ENCODE peak calls at places on chromosome 15, in four cellular contexts. S, N, B and Y are unnamed samples.

GRCh38 chr15:95044780-95045417 is 813.5 kb downstream of the MCTP2 start:
- DNase-seq in S (no peak), N (no peak), B (no peak), Y (no peak)

GRCh38 chr15:80118956-80119355 is 33.8 kb upstream of the FAH start:
- DNase-seq in S (no peak), N (no peak), B (no peak), Y (no peak)

GRCh38 chr15:34693053-34693744 is 61.6 kb downstream of the GJD2 start:
- DNase-seq in S (no peak), N (peak), B (no peak), Y (no peak)

GRCh38 chr15:68666120-68666811 is 87.5 kb downstream of the CORO2B start:
- DNase-seq in S (no peak), N (peak), B (peak), Y (no peak)

GRCh38 chr15:49415638-49416037 is 7.4 kb upstream of the FGF7 start:
- DNase-seq in S (no peak), N (peak), B (no peak), Y (no peak)

GRCh38 chr15:34588046-34588674 is 4.7 kb upstream of the GOLGA8B start:
- DNase-seq in S (peak), N (peak), B (peak), Y (peak)

GRCh38 chr15:44215594-44215993 is 20.5 kb upstream of the FRMD5 start:
- DNase-seq in S (no peak), N (peak), B (no peak), Y (no peak)

GRCh38 chr15:80093854-80094418 is 34.5 kb downstream of the ZFAND6 start:
- DNase-seq in S (peak), N (peak), B (peak), Y (no peak)

GRCh38 chr15:88376574-88377174 is 90.5 kb downstream of the MRPL46 start:
- DNase-seq in S (no peak), N (no peak), B (no peak), Y (no peak)

GRCh38 chr15:67415186-67415585 is 105.7 kb upstream of the C15orf61 start:
- DNase-seq in S (peak), N (no peak), B (no peak), Y (no peak)

GRCh38 chr15:85439996-85440395 is 59.6 kb downstream of the AKAP13 start:
- DNase-seq in S (no peak), N (no peak), B (no peak), Y (no peak)

GRCh38 chr15:93018574-93018973 is 70.4 kb downstream of the RGMA start:
- DNase-seq in S (no peak), N (no peak), B (no peak), Y (no peak)

GRCh38 chr15:60660290-60661051 is 181.5 kb upstream of the ICE2 start:
- DNase-seq in S (no peak), N (peak), B (no peak), Y (no peak)

GRCh38 chr15:57172925-57173324 is 203.4 kb upstream of the CGNL1 start:
- DNase-seq in S (no peak), N (peak), B (no peak), Y (no peak)

GRCh38 chr15:77650285-77650684 is 17.6 kb upstream of the LINGO1 start:
- DNase-seq in S (peak), N (peak), B (peak), Y (no peak)

GRCh38 chr15:62846805-62847481 is 195.6 kb upstream of the TPM1 start:
- DNase-seq in S (no peak), N (no peak), B (no peak), Y (no peak)

GRCh38 chr15:60673156-60673555 is 194.2 kb upstream of the ICE2 start:
- DNase-seq in S (no peak), N (no peak), B (no peak), Y (no peak)

GRCh38 chr15:76206325-76206976 is 104.8 kb downstream of the ETFA start:
- DNase-seq in S (no peak), N (peak), B (peak), Y (no peak)

GRCh38 chr15:101439920-101440319 is 49.6 kb downstream of the PCSK6 start:
- DNase-seq in S (no peak), N (no peak), B (no peak), Y (no peak)

GRCh38 chr15:67818464-67818863 is 6.8 kb upstream of the SKOR1 start:
- DNase-seq in S (no peak), N (no peak), B (no peak), Y (no peak)

GRCh38 chr15:58766290-58766689 is 4.8 kb upstream of the MINDY2 start:
- DNase-seq in S (no peak), N (no peak), B (no peak), Y (no peak)

GRCh38 chr15:101381671-101382212 is 86.7 kb upstream of the SNRPA1 start:
- DNase-seq in S (no peak), N (no peak), B (no peak), Y (no peak)

GRCh38 chr15:28985691-28986090 is 99.9 kb downstream of the APBA2 start:
- DNase-seq in S (no peak), N (no peak), B (no peak), Y (no peak)

GRCh38 chr15:101652783-101653430 is 726 bp upstream of the TM2D3 start:
- DNase-seq in S (no peak), N (no peak), B (no peak), Y (peak)

GRCh38 chr15:74958320-74958907 is 1.8 kb upstream of the RPP25 start:
- DNase-seq in S (peak), N (no peak), B (peak), Y (peak)

GRCh38 chr15:28936481-28936881 is 50.7 kb downstream of the APBA2 start:
- DNase-seq in S (no peak), N (no peak), B (no peak), Y (no peak)

GRCh38 chr15:95558131-95558530 is 772.4 kb upstream of the NR2F2 start:
- DNase-seq in S (no peak), N (peak), B (no peak), Y (no peak)

GRCh38 chr15:89740137-89740536 is 10.9 kb downstream of the MESP1 start:
- DNase-seq in S (peak), N (peak), B (peak), Y (peak)

GRCh38 chr15:74631408-74631807 is 15.8 kb downstream of the CLK3 start:
- DNase-seq in S (no peak), N (no peak), B (no peak), Y (no peak)

GRCh38 chr15:48935236-48935635 is 28.5 kb downstream of the SHC4 start:
- DNase-seq in S (no peak), N (no peak), B (no peak), Y (no peak)

GRCh38 chr15:96146711-96147110 is 183.8 kb upstream of the NR2F2 start:
- DNase-seq in S (no peak), N (no peak), B (no peak), Y (no peak)

GRCh38 chr15:82597815-82598214 is 49.3 kb downstream of the CPEB1 start:
- DNase-seq in S (no peak), N (no peak), B (no peak), Y (no peak)

GRCh38 chr15:92981333-92981732 is 81.2 kb downstream of the CHD2 start:
- DNase-seq in S (no peak), N (peak), B (no peak), Y (no peak)

GRCh38 chr15:32889189-32889588 is 171.4 kb downstream of the GREM1 start:
- DNase-seq in S (no peak), N (no peak), B (no peak), Y (no peak)

GRCh38 chr15:88401972-88402656 is 65.1 kb downstream of the MRPL46 start:
- DNase-seq in S (no peak), N (no peak), B (peak), Y (no peak)

GRCh38 chr15:28936081-28936480 is 50.3 kb downstream of the APBA2 start:
- DNase-seq in S (no peak), N (no peak), B (no peak), Y (no peak)

GRCh38 chr15:46312133-46312740 is 677.4 kb downstream of the SQOR start:
- DNase-seq in S (peak), N (peak), B (peak), Y (peak)

GRCh38 chr15:91529534-91529933 is 324.0 kb upstream of the SLCO3A1 start:
- DNase-seq in S (no peak), N (no peak), B (no peak), Y (no peak)

DNA sequence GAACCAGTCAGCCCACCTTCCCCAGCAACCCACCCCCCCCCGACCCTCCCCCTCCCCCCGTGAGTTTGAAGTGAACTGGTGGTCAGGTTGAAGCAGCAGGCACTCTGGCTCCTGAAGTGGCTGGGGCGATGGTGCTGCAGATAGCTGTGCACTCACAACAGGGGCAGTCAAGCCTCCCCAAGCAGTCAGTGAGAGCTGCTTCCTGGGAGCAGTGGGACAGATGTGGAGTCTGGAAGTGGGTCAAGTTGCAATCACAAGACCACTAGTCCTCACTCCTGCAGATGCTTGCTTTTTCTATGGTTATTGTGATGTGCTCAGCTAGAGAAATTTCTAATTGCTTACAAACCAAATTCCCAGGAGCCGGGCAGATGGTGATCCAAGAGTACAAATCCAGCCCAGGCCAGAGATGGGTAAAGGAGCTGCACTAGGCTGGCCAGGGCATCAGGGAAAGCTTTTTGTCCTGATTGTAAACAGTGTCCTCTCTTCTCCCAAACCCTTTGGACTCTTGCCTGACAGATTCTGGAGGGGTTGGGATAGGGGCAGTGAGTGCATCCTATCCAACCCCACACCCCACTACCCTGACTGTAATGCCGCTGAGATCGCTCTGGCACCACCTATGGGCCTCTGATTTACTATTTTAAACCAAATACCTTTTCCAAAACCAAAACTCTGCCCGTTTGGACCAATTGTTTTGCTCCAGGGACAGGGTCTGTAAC is 9.8 kb upstream of the CLPX start:
- DNase-seq in S (no peak), N (no peak), B (peak), Y (no peak)
- TF ChIP-seq CTCF in S (no peak), N (no peak), B (no peak), Y (no peak)

DNA sequence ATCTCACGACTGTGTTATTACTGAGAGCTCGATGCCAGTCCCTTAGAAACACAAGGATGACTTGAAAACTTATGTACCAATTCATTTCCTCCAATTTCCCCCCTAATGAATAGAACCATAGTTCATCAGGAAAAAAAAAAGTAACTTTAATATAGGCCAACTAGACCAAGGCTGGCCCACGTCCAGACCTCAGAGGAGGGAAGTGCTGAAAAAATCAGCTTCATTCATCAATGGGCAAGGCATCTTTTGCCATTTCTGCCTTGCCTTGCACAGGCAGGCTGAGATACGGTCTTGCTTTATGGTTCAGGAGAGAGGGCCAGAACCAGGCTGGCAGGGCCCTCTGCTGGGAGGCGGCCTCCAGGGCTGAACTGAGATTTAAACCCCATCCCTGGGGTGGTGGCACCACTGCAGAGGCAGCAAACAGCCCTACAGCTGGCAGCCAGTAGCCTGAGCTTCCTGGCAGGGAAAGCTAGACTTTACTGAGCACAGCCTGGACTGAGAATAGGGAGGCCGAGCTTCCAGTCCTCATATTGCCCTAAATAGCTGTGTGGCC is 104.1 kb upstream of the TNFAIP8L3 start:
- DNase-seq in S (no peak), N (no peak), B (no peak), Y (no peak)
- TF ChIP-seq CTCF in S (no peak), N (no peak), B (no peak), Y (no peak)

GRCh38 chr15:40441736-40442531 is 1.2 kb downstream of the BAHD1 start:
- DNase-seq in S (peak), N (peak), B (peak), Y (no peak)

GRCh38 chr15:40441012-40441735 is 421 bp downstream of the BAHD1 start:
- DNase-seq in S (peak), N (peak), B (peak), Y (no peak)

GRCh38 chr15:40439461-40440299 is 1.1 kb upstream of the BAHD1 start:
- DNase-seq in S (peak), N (peak), B (peak), Y (peak)

GRCh38 chr15:40438712-40439111 is 2.0 kb upstream of the BAHD1 start:
- DNase-seq in S (no peak), N (no peak), B (peak), Y (no peak)

DNA sequence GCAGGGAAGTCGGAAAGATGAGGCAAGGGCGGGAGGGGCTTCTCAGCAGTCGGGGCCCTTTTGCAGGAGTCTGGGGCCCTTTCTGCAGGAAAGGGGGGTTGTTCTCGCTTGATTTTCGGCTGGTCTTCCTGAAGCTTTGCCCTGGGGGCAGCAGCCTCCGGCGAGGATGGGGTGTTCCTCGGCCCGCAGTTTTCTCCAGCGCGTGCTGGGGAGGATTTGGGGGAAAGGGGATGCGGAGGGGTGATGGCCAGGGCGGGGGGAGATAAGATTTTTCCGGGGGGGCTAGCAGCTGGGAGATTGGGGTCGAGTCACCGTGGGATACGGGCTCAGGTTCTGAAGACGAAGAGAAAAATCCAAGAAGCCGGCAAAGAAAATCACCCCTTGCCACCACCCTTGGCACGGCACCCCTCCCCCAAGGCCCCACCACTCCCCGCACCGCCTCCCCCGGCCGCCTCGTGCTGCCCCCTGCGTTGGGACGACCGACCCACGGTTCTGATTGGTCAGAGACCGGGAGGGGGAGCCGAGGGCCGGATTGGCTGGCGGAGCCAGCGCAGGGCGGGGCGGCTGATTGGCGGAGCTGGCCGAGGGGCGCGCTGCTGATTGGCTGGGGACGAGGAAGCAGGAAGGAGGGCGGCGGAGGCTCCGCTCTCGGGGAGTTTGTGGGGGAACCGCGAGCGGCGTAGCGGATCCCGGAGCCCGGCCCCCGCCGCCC is at the start of gene BAHD1:
- DNase-seq in S (peak), N (peak), B (peak), Y (peak)
- TF ChIP-seq CTCF in S (no peak), N (peak), B (no peak), Y (no peak)

DNA sequence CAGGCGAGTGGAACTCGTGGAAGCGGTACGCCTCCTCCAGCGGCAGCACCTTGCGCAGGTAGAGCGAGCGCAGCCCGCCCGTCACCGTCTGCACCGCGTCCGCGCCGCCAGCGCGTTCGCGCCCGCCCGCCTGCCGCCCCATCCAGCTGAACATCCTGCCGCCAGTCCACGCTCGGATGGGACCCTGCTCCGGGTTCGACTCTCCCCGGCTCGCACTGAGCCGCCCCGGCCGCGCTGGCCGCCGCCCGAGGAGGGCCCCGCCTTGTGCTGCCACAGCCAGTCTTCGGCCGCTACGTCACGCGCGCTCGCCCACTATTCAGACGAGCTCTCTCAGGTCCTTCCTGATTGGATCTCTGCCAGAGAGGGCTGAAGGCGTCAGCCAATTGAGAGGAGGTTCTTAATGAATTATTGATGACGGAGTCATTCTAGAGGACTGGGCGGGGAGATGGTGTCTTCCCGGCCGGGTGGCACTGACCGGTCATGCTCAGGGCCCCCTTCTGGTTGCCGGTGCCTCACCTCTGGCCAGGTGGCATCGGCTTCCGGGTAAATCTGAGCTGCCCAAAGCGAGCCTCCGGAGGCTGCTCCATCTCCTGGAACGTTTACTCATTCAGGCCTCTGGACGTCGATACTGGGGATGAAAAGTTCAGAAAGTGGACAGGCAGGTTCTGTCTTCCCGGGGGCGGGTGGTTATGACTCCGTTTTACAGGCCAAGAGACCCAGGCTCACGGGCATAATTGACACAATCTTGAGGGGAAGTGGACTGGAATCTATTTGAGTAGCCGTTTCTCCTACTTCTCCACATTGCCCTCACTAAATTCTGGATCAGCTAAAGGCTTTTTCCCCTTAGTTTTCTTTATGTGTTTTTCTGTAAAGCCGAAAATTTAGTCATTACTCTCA is at the start of gene EHD4:
- DNase-seq in S (peak), N (peak), B (peak), Y (peak)
- TF ChIP-seq CTCF in S (peak), N (peak), B (peak), Y (peak)

GRCh38 chr15:36501063-36501678 is 78.3 kb upstream of the CDIN1 start:
- DNase-seq in S (peak), N (peak), B (peak), Y (peak)
- TF ChIP-seq CTCF in S (peak), N (peak), B (peak), Y (peak)